ENCODE peak calls at places on chromosome 17, in seven cellular contexts. One of them, this sample, is unnamed.

GRCh38 chr17:37693328-37693727 is 50.1 kb upstream of the DDX52 start:
- DNase-seq in thoracic aorta: no peak
- DNase-seq in Peyer's patch: no peak
- DNase-seq in cardiac muscle cell: no peak
- DNase-seq in neural progenitor cell: no peak
- DNase-seq in heart right ventricle: no peak
- DNase-seq in pancreas: no peak
- DNase-seq in this sample: no peak

GRCh38 chr17:81379523-81379942 is 15.7 kb upstream of the BAHCC1 start:
- DNase-seq in neural progenitor cell: no peak
- DNase-seq in cardiac muscle cell: no peak
- DNase-seq in pancreas: peak; percentile 92
- DNase-seq in thoracic aorta: no peak
- DNase-seq in Peyer's patch: no peak
- DNase-seq in heart right ventricle: no peak
- DNase-seq in this sample: no peak

GRCh38 chr17:69918164-69918563 is 156.9 kb upstream of the KCNJ16 start:
- DNase-seq in cardiac muscle cell: no peak
- DNase-seq in Peyer's patch: no peak
- DNase-seq in heart right ventricle: no peak
- DNase-seq in thoracic aorta: no peak
- DNase-seq in neural progenitor cell: no peak
- DNase-seq in pancreas: no peak
- DNase-seq in this sample: no peak

GRCh38 chr17:81713556-81714411 is 1.7 kb downstream of the SLC25A10 start:
- DNase-seq in neural progenitor cell: peak; percentile 62
- DNase-seq in pancreas: peak; percentile 89
- DNase-seq in thoracic aorta: no peak
- DNase-seq in heart right ventricle: no peak
- DNase-seq in Peyer's patch: no peak
- DNase-seq in cardiac muscle cell: no peak
- DNase-seq in this sample: no peak

GRCh38 chr17:42774066-42774750 is 959 bp downstream of the VPS25 start:
- DNase-seq in heart right ventricle: no peak
- DNase-seq in neural progenitor cell: no peak
- DNase-seq in pancreas: no peak
- DNase-seq in cardiac muscle cell: no peak
- DNase-seq in Peyer's patch: no peak
- DNase-seq in thoracic aorta: no peak
- DNase-seq in this sample: no peak

GRCh38 chr17:73936908-73937627 is 266.4 kb upstream of the RPL38 start:
- DNase-seq in thoracic aorta: no peak
- DNase-seq in heart right ventricle: no peak
- DNase-seq in neural progenitor cell: no peak
- DNase-seq in pancreas: no peak
- DNase-seq in cardiac muscle cell: no peak
- DNase-seq in Peyer's patch: no peak
- DNase-seq in this sample: no peak

GRCh38 chr17:27236710-27237315 is 57.1 kb upstream of the WSB1 start:
- DNase-seq in thoracic aorta: no peak
- DNase-seq in cardiac muscle cell: peak; percentile 76
- DNase-seq in Peyer's patch: peak; percentile 80
- DNase-seq in pancreas: no peak
- DNase-seq in heart right ventricle: peak; percentile 80
- DNase-seq in neural progenitor cell: peak; percentile 73
- DNase-seq in this sample: peak; percentile 71

GRCh38 chr17:68937890-68938514 is 17.2 kb downstream of the ABCA8 start:
- DNase-seq in cardiac muscle cell: no peak
- DNase-seq in heart right ventricle: no peak
- DNase-seq in Peyer's patch: no peak
- DNase-seq in pancreas: no peak
- DNase-seq in thoracic aorta: no peak
- DNase-seq in neural progenitor cell: no peak
- DNase-seq in this sample: no peak

GRCh38 chr17:42183741-42184711 is 1.2 kb downstream of the HCRT start:
- DNase-seq in Peyer's patch: peak; percentile 76
- DNase-seq in pancreas: peak; percentile 89
- DNase-seq in thoracic aorta: no peak
- DNase-seq in heart right ventricle: peak; percentile 61
- DNase-seq in neural progenitor cell: peak; percentile 95
- DNase-seq in cardiac muscle cell: peak; percentile 88
- DNase-seq in this sample: peak; percentile 63

GRCh38 chr17:73984981-73985380 is 218.5 kb upstream of the RPL38 start:
- DNase-seq in heart right ventricle: no peak
- DNase-seq in neural progenitor cell: no peak
- DNase-seq in Peyer's patch: no peak
- DNase-seq in pancreas: no peak
- DNase-seq in thoracic aorta: no peak
- DNase-seq in cardiac muscle cell: no peak
- DNase-seq in this sample: no peak

GRCh38 chr17:50055055-50055425 is 870 bp upstream of the ITGA3 start:
- DNase-seq in Peyer's patch: peak; percentile 45
- DNase-seq in thoracic aorta: no peak
- DNase-seq in cardiac muscle cell: peak; percentile 47
- DNase-seq in heart right ventricle: no peak
- DNase-seq in pancreas: no peak
- DNase-seq in neural progenitor cell: peak; percentile 26
- DNase-seq in this sample: no peak

DNA sequence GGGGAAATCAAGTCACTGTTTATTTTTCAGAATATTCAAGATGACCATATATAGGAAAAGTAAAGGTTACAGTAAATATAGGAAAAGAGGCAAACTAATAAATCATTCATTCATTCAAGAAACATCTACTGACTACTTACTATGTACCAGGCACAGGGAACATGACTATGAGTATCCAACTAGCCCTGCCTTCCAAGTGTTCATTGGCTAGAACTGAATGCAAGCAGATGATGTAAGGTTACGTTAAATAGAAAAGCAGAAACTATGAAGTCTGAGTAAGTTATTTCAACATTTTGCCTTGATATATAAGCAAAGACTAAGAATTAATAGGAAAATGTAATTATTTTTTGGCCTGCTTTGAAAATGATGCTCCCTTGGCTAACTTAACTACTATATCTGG is 36.7 kb downstream of the SPAG9 start:
- DNase-seq in neural progenitor cell: no peak
- DNase-seq in heart right ventricle: no peak
- DNase-seq in thoracic aorta: no peak
- DNase-seq in cardiac muscle cell: no peak
- DNase-seq in Peyer's patch: no peak
- DNase-seq in pancreas: no peak
- DNase-seq in this sample: no peak
- H3K4me1 ChIP-seq in neural progenitor cell: no peaks in the 10 kb centered on the region
- H3K4me1 ChIP-seq in heart right ventricle: peaks cover 38% of the 10 kb centered on the region
- H3K4me1 ChIP-seq in thoracic aorta: peaks cover 28% of the 10 kb centered on the region
- H3K4me1 ChIP-seq in cardiac muscle cell: no peaks in the 10 kb centered on the region
- H3K4me1 ChIP-seq in Peyer's patch: no peaks in the 10 kb centered on the region
- H3K4me1 ChIP-seq in pancreas: peaks cover 16% of the 10 kb centered on the region
- H3K4me1 ChIP-seq in this sample: peaks cover 10% of the 10 kb centered on the region

GRCh38 chr17:46121165-46121764 is 72.0 kb downstream of the KANSL1 start:
- DNase-seq in heart right ventricle: no peak
- DNase-seq in pancreas: no peak
- DNase-seq in cardiac muscle cell: no peak
- DNase-seq in thoracic aorta: no peak
- DNase-seq in Peyer's patch: no peak
- DNase-seq in neural progenitor cell: no peak
- DNase-seq in this sample: no peak

GRCh38 chr17:46120078-46120477 is 73.2 kb downstream of the KANSL1 start:
- DNase-seq in thoracic aorta: no peak
- DNase-seq in cardiac muscle cell: no peak
- DNase-seq in neural progenitor cell: no peak
- DNase-seq in heart right ventricle: no peak
- DNase-seq in pancreas: no peak
- DNase-seq in Peyer's patch: no peak
- DNase-seq in this sample: no peak

GRCh38 chr17:46121841-46122485 is 71.3 kb downstream of the KANSL1 start:
- DNase-seq in Peyer's patch: no peak
- DNase-seq in neural progenitor cell: no peak
- DNase-seq in pancreas: no peak
- DNase-seq in thoracic aorta: no peak
- DNase-seq in heart right ventricle: no peak
- DNase-seq in cardiac muscle cell: no peak
- DNase-seq in this sample: no peak

GRCh38 chr17:46123607-46124006 is 69.6 kb downstream of the KANSL1 start:
- DNase-seq in Peyer's patch: no peak
- DNase-seq in neural progenitor cell: no peak
- DNase-seq in heart right ventricle: no peak
- DNase-seq in thoracic aorta: no peak
- DNase-seq in pancreas: no peak
- DNase-seq in cardiac muscle cell: no peak
- DNase-seq in this sample: no peak

DNA sequence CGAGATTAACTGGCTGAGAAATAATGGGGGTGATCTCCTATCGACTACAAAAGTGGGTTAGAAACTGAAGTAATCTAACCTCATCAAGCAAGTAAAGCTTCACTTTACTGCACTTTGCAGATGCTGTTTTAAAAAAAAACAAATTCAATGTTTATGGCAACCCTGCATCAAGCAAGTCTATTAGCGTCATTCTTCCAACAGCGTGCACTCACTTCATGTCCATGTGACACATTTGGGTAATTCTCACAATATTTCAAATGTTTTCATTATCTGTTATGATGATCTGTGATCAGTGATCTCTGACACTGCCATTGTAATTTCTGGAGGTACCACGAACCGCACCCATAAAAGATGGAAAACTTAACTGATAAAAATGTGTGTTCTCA is 70.8 kb downstream of the KANSL1 start:
- DNase-seq in heart right ventricle: no peak
- DNase-seq in cardiac muscle cell: no peak
- DNase-seq in neural progenitor cell: no peak
- DNase-seq in thoracic aorta: no peak
- DNase-seq in Peyer's patch: no peak
- DNase-seq in pancreas: no peak
- DNase-seq in this sample: no peak
- H3K4me1 ChIP-seq in heart right ventricle: peaks cover 72% of the 10 kb centered on the region
- H3K4me1 ChIP-seq in cardiac muscle cell: peaks cover 68% of the 10 kb centered on the region
- H3K4me1 ChIP-seq in neural progenitor cell: peaks cover 40% of the 10 kb centered on the region
- H3K4me1 ChIP-seq in thoracic aorta: peaks cover 30% of the 10 kb centered on the region
- H3K4me1 ChIP-seq in Peyer's patch: peaks cover 18% of the 10 kb centered on the region
- H3K4me1 ChIP-seq in pancreas: peaks cover 58% of the 10 kb centered on the region
- H3K4me1 ChIP-seq in this sample: peaks cover 10% of the 10 kb centered on the region

GRCh38 chr17:66715076-66715675 is 119.7 kb upstream of the CACNG5 start:
- DNase-seq in Peyer's patch: no peak
- DNase-seq in cardiac muscle cell: no peak
- DNase-seq in pancreas: no peak
- DNase-seq in thoracic aorta: no peak
- DNase-seq in neural progenitor cell: no peak
- DNase-seq in heart right ventricle: no peak
- DNase-seq in this sample: no peak

GRCh38 chr17:66713533-66714042 is 121.3 kb upstream of the CACNG5 start:
- DNase-seq in Peyer's patch: no peak
- DNase-seq in heart right ventricle: no peak
- DNase-seq in thoracic aorta: no peak
- DNase-seq in cardiac muscle cell: peak; percentile 68
- DNase-seq in pancreas: no peak
- DNase-seq in neural progenitor cell: no peak
- DNase-seq in this sample: no peak

GRCh38 chr17:66712453-66712852 is 122.5 kb upstream of the CACNG5 start:
- DNase-seq in heart right ventricle: no peak
- DNase-seq in thoracic aorta: no peak
- DNase-seq in cardiac muscle cell: no peak
- DNase-seq in Peyer's patch: no peak
- DNase-seq in pancreas: no peak
- DNase-seq in neural progenitor cell: no peak
- DNase-seq in this sample: no peak

GRCh38 chr17:66715745-66716156 is 119.2 kb upstream of the CACNG5 start:
- DNase-seq in neural progenitor cell: peak; percentile 82
- DNase-seq in cardiac muscle cell: peak; percentile 79
- DNase-seq in heart right ventricle: no peak
- DNase-seq in pancreas: no peak
- DNase-seq in thoracic aorta: no peak
- DNase-seq in Peyer's patch: no peak
- DNase-seq in this sample: peak; percentile 79

GRCh38 chr17:66714046-66715023 is 120.6 kb upstream of the CACNG5 start:
- DNase-seq in Peyer's patch: no peak
- DNase-seq in pancreas: no peak
- DNase-seq in thoracic aorta: no peak
- DNase-seq in neural progenitor cell: no peak
- DNase-seq in cardiac muscle cell: no peak
- DNase-seq in heart right ventricle: no peak
- DNase-seq in this sample: no peak
- H3K4me1 ChIP-seq in Peyer's patch: no peaks in the 10 kb centered on the region
- H3K4me1 ChIP-seq in pancreas: peaks cover 10% of the 10 kb centered on the region
- H3K4me1 ChIP-seq in thoracic aorta: no peaks in the 10 kb centered on the region
- H3K4me1 ChIP-seq in neural progenitor cell: peaks cover 20% of the 10 kb centered on the region
- H3K4me1 ChIP-seq in cardiac muscle cell: peaks cover 41% of the 10 kb centered on the region
- H3K4me1 ChIP-seq in heart right ventricle: no peaks in the 10 kb centered on the region
- H3K4me1 ChIP-seq in this sample: peaks cover 13% of the 10 kb centered on the region

GRCh38 chr17:75845933-75846700 is 1.9 kb upstream of the UNC13D start:
- DNase-seq in neural progenitor cell: no peak
- DNase-seq in heart right ventricle: no peak
- DNase-seq in cardiac muscle cell: no peak
- DNase-seq in pancreas: peak; percentile 78
- DNase-seq in Peyer's patch: no peak
- DNase-seq in thoracic aorta: no peak
- DNase-seq in this sample: no peak
- H3K4me1 ChIP-seq in neural progenitor cell: no peaks in the 10 kb centered on the region
- H3K4me1 ChIP-seq in heart right ventricle: peaks cover 76% of the 10 kb centered on the region
- H3K4me1 ChIP-seq in cardiac muscle cell: peaks cover 23% of the 10 kb centered on the region
- H3K4me1 ChIP-seq in pancreas: peaks cover 52% of the 10 kb centered on the region
- H3K4me1 ChIP-seq in Peyer's patch: peaks cover 16% of the 10 kb centered on the region
- H3K4me1 ChIP-seq in thoracic aorta: peaks cover 18% of the 10 kb centered on the region
- H3K4me1 ChIP-seq in this sample: no peaks in the 10 kb centered on the region

This sample was measured in A673.